ENCODE peak calls at places on chromosomes 5 and 9, in seven cellular contexts. R is AG10803; Z is SK-MEL-5; C is stimulated activated CD8-positive, alpha-beta memory T cell treated with anti-CD3 and anti-CD28 coated beads, Interleukin-12 subunit alpha, Interleukin-12 subunit beta, amount 100 ng/mL, for 1 hour; D is brain microvascular endothelial cell; B is EH; N is H4. S is an unnamed sample.

GRCh38 chr5:129853588-129853987 is 50.7 kb upstream of the CHSY3 start:
- DNase-seq in Z (peak), D (no peak), R (no peak), C (no peak), B (no peak), N (no peak), S (no peak)

GRCh38 chr5:123771715-123772114 is 259.7 kb downstream of the CSNK1G3 start:
- DNase-seq in C (no peak), Z (no peak), D (no peak), N (no peak), R (no peak), B (no peak), S (no peak)

GRCh38 chr9:128233817-128234406 is 30.7 kb downstream of the DNM1 start:
- DNase-seq in Z (no peak), D (no peak), N (no peak), C (no peak), R (no peak), B (no peak), S (no peak)

GRCh38 chr9:37611961-37612360 is 19.6 kb upstream of the TOMM5 start:
- DNase-seq in C (no peak), D (no peak), Z (peak), B (no peak), N (no peak), R (no peak), S (no peak)

GRCh38 chr5:145925803-145926202 is 10.6 kb upstream of the SH3RF2 start:
- DNase-seq in Z (no peak), N (no peak), B (peak), R (peak), D (no peak), C (no peak), S (no peak)

GRCh38 chr5:177357459-177358332 is at the start of gene RGS14:
- DNase-seq in B (peak), N (peak), Z (no peak), C (peak), D (peak), R (peak), S (peak)

GRCh38 chr5:150561571-150562295 is 53.8 kb downstream of the NDST1 start:
- DNase-seq in R (no peak), Z (no peak), N (no peak), D (no peak), C (no peak), B (no peak), S (no peak)

GRCh38 chr5:111774525-111774924 is 17.5 kb upstream of the NREP start:
- DNase-seq in R (peak), D (peak), B (peak), C (no peak), N (peak), Z (peak), S (no peak)

GRCh38 chr9:10855847-10856246 is 243.0 kb upstream of the PTPRD start:
- DNase-seq in N (no peak), Z (peak), R (no peak), C (no peak), B (no peak), D (peak), S (no peak)

GRCh38 chr9:80492221-80492620 is 920.5 kb downstream of the TLE4 start:
- DNase-seq in B (no peak), Z (no peak), N (peak), D (peak), R (no peak), C (no peak), S (no peak)

GRCh38 chr9:74304598-74304997 is 192.5 kb upstream of the RORB start:
- DNase-seq in D (no peak), N (no peak), C (no peak), R (no peak), Z (no peak), B (no peak), S (no peak)

GRCh38 chr5:84275609-84276008 is 109.1 kb downstream of the EDIL3 start:
- DNase-seq in D (no peak), B (no peak), R (no peak), Z (no peak), N (no peak), C (no peak), S (no peak)

GRCh38 chr9:129262261-129262660 is 84.2 kb upstream of the IER5L start:
- DNase-seq in C (no peak), Z (no peak), D (no peak), N (no peak), R (no peak), B (no peak), S (no peak)

GRCh38 chr5:36206913-36207312 is 34.8 kb downstream of the NADK2 start:
- DNase-seq in Z (no peak), N (no peak), C (no peak), B (no peak), R (no peak), D (no peak), S (no peak)

GRCh38 chr5:17235736-17236330 is 18.4 kb downstream of the BASP1 start:
- DNase-seq in D (no peak), R (peak), C (no peak), Z (no peak), B (peak), N (no peak), S (no peak)

GRCh38 chr5:168413062-168413461 is 73.2 kb upstream of the RARS1 start:
- DNase-seq in R (no peak), D (no peak), N (no peak), C (no peak), B (no peak), Z (no peak), S (no peak)